ENCODE peak calls at places on chromosomes 6 and 20, in four cellular contexts. One of them, this sample, is unnamed.

GRCh38 chr20:48332555-48332954 is 495.2 kb downstream of the PREX1 start:
- DNase-seq in WTC11: no peak
- DNase-seq in A549: no peak
- DNase-seq in HepG2: no peak
- DNase-seq in this sample: no peak

GRCh38 chr20:23607497-23608245 is 2.0 kb upstream of the CST9 start:
- DNase-seq in WTC11: no peak
- DNase-seq in A549: no peak
- DNase-seq in HepG2: no peak
- DNase-seq in this sample: no peak

GRCh38 chr6:148747493-148748160 is 797 bp downstream of the UST start:
- DNase-seq in WTC11: peak
- DNase-seq in A549: peak
- DNase-seq in HepG2: no peak
- DNase-seq in this sample: no peak

GRCh38 chr6:678515-678914 is 14.4 kb downstream of the EXOC2 start:
- DNase-seq in WTC11: no peak
- DNase-seq in A549: no peak
- DNase-seq in HepG2: no peak
- DNase-seq in this sample: no peak

GRCh38 chr20:373171-373890 is 7.2 kb upstream of the TRIB3 start:
- DNase-seq in WTC11: peak
- DNase-seq in A549: peak
- DNase-seq in HepG2: peak
- DNase-seq in this sample: peak

GRCh38 chr6:49151957-49152356 is 311.1 kb downstream of the MMUT start:
- DNase-seq in WTC11: no peak
- DNase-seq in A549: no peak
- DNase-seq in HepG2: no peak
- DNase-seq in this sample: no peak

GRCh38 chr6:2158596-2159271 is 86.7 kb downstream of the GMDS start:
- DNase-seq in WTC11: peak
- DNase-seq in A549: peak
- DNase-seq in HepG2: no peak
- DNase-seq in this sample: peak

GRCh38 chr6:48844696-48845095 is 618.4 kb downstream of the MMUT start:
- DNase-seq in WTC11: no peak
- DNase-seq in A549: no peak
- DNase-seq in HepG2: no peak
- DNase-seq in this sample: no peak

GRCh38 chr20:11379257-11380011 is 538.3 kb upstream of the BTBD3 start:
- DNase-seq in WTC11: peak
- DNase-seq in A549: no peak
- DNase-seq in HepG2: peak
- DNase-seq in this sample: no peak

GRCh38 chr6:21033575-21034026 is 499.3 kb downstream of the CDKAL1 start:
- DNase-seq in WTC11: no peak
- DNase-seq in A549: peak
- DNase-seq in HepG2: no peak
- DNase-seq in this sample: no peak

GRCh38 chr6:135180458-135181332 is at the start of gene MYB:
- DNase-seq in WTC11: peak
- DNase-seq in A549: peak
- DNase-seq in HepG2: no peak
- DNase-seq in this sample: peak

DNA sequence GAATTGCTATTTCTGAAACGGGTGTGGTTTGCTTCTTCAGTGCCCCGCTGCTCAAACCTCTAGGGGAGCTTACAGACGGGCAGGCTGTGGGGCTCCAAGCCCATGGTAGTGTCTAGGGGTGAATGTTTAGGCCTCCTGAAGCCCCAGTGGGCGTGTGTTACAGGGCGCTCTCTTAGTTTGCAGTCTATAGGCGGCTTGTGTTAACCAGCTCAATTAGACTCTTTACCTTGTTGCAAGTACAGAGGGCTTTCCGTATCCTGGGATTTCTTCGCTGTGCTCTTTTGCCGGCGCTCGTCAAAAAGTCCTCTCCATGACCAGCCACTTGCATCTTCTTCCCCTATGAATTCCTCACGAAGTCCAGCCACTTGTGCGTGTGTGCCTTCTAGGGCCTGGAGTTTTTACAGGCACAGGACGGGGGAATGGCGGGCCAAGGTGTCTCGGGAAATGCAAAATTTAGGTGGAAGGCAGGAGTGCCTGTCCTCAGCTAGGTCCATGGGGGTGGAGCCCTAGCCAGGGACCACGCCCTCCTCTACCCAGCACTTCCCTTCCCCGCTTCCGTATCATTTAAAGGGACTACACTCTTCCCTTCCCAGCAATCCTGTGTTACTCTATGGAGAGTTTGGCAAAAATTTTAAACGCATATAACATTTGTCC is 94.5 kb downstream of the HTR1B start:
- DNase-seq in WTC11: peak
- DNase-seq in A549: no peak
- DNase-seq in HepG2: no peak
- DNase-seq in this sample: no peak
- TF ChIP-seq JUN in WTC11: no peak
- TF ChIP-seq JUN in A549: no peak
- TF ChIP-seq JUN in HepG2: no peak
- TF ChIP-seq JUN in this sample: no peak

GRCh38 chr6:77440206-77440976 is 22.9 kb downstream of the HTR1B start:
- DNase-seq in WTC11: no peak
- DNase-seq in A549: no peak
- DNase-seq in HepG2: no peak
- DNase-seq in this sample: no peak
- TF ChIP-seq HMGXB4 in WTC11: no peak
- TF ChIP-seq HMGXB4 in A549: no peak
- TF ChIP-seq HMGXB4 in HepG2: no peak
- TF ChIP-seq HMGXB4 in this sample: no peak

GRCh38 chr6:154370545-154370944 is 13.9 kb upstream of the IPCEF1 start:
- DNase-seq in WTC11: no peak
- DNase-seq in A549: peak
- DNase-seq in HepG2: peak
- DNase-seq in this sample: peak
- TF ChIP-seq JUN in WTC11: no peak
- TF ChIP-seq JUN in A549: no peak
- TF ChIP-seq JUN in HepG2: no peak
- TF ChIP-seq JUN in this sample: no peak

GRCh38 chr6:28269492-28269891 is 2.5 kb downstream of the ZSCAN26 start:
- DNase-seq in WTC11: no peak
- DNase-seq in A549: peak
- DNase-seq in HepG2: no peak
- DNase-seq in this sample: peak
- TF ChIP-seq HMGXB4 in WTC11: no peak
- TF ChIP-seq HMGXB4 in A549: no peak
- TF ChIP-seq HMGXB4 in HepG2: no peak
- TF ChIP-seq HMGXB4 in this sample: no peak

GRCh38 chr6:139883776-139884175 is 509.3 kb upstream of the CITED2 start:
- DNase-seq in WTC11: no peak
- DNase-seq in A549: no peak
- DNase-seq in HepG2: no peak
- DNase-seq in this sample: no peak
- TF ChIP-seq JUN in WTC11: no peak
- TF ChIP-seq JUN in A549: no peak
- TF ChIP-seq JUN in HepG2: no peak
- TF ChIP-seq JUN in this sample: no peak

This sample was measured in K562.